ENCODE peak calls at places on chromosome 14, in six cellular contexts. W, P, V, O, C and S are unnamed samples. For H3K4me1, the result is how much of the 10 kb centered on the place peaks cover.

GRCh38 chr14:94102768-94103482 is 7.6 kb upstream of the IFI27 start:
- DNase-seq in V (no peak), P (no peak), O (no peak), C (no peak), W (no peak), S (no peak)

GRCh38 chr14:21268612-21269251 is 510 bp downstream of the HNRNPC start:
- DNase-seq in O (no peak), W (peak), V (no peak), C (peak), P (no peak), S (peak)

GRCh38 chr14:75418779-75419768 is 8.7 kb upstream of the JDP2 start:
- DNase-seq in V (no peak), P (no peak), W (peak), O (peak), C (no peak), S (peak)

GRCh38 chr14:105084741-105085571 is 19.7 kb upstream of the GPR132 start:
- DNase-seq in P (no peak), V (peak), O (no peak), C (no peak), W (no peak), S (no peak)

GRCh38 chr14:68651075-68651474 is 141.8 kb downstream of the ZFP36L1 start:
- DNase-seq in P (no peak), V (no peak), W (no peak), C (no peak), O (no peak), S (no peak)

GRCh38 chr14:93857081-93857480 is 68.8 kb upstream of the PRIMA1 start:
- DNase-seq in W (no peak), O (no peak), V (no peak), P (no peak), C (no peak), S (no peak)

GRCh38 chr14:65019944-65020566 is 33.4 kb downstream of the FNTB start:
- DNase-seq in P (peak), W (peak), O (peak), V (peak), C (peak), S (peak)

GRCh38 chr14:93430319-93430801 is 379 bp upstream of the UNC79 start:
- DNase-seq in V (peak), W (no peak), C (no peak), P (no peak), O (peak), S (peak)

GRCh38 chr14:37824936-37825698 is 229.7 kb downstream of the TTC6 start:
- DNase-seq in P (no peak), W (no peak), C (peak), O (no peak), V (no peak), S (no peak)

GRCh38 chr14:20387577-20387976 is 25.7 kb downstream of the TEP1 start:
- DNase-seq in P (no peak), C (no peak), O (no peak), W (no peak), V (no peak), S (no peak)

GRCh38 chr14:53411110-53411509 is 258.0 kb upstream of the DDHD1 start:
- DNase-seq in O (no peak), C (peak), W (no peak), P (no peak), V (peak), S (no peak)

GRCh38 chr14:95505030-95505589 is 11.3 kb downstream of the SYNE3 start:
- DNase-seq in P (no peak), W (no peak), O (no peak), C (no peak), V (no peak), S (no peak)

GRCh38 chr14:105876829-105877228 is 350.4 kb downstream of the TMEM121 start:
- DNase-seq in O (no peak), W (no peak), C (no peak), V (no peak), P (no peak), S (no peak)

GRCh38 chr14:67934087-67934486 is 114.5 kb downstream of the RAD51B start:
- DNase-seq in V (no peak), W (peak), O (peak), P (peak), C (peak), S (peak)

GRCh38 chr14:65301862-65302539 is 110.5 kb upstream of the FUT8 start:
- DNase-seq in V (no peak), W (peak), P (no peak), O (no peak), C (no peak), S (no peak)

GRCh38 chr14:85625925-85626585 is 96.1 kb downstream of the FLRT2 start:
- DNase-seq in P (no peak), C (no peak), V (peak), O (no peak), W (no peak), S (no peak)

GRCh38 chr14:81161749-81162148 is 59.0 kb downstream of the GTF2A1 start:
- DNase-seq in O (no peak), P (no peak), W (no peak), V (peak), C (no peak), S (no peak)

GRCh38 chr14:81166126-81166525 is 54.6 kb downstream of the GTF2A1 start:
- DNase-seq in O (no peak), W (no peak), V (no peak), P (no peak), C (no peak), S (no peak)

GRCh38 chr14:81165188-81165587 is 55.6 kb downstream of the GTF2A1 start:
- DNase-seq in P (no peak), C (no peak), V (no peak), O (no peak), W (no peak), S (no peak)

GRCh38 chr14:81162941-81163340 is 57.8 kb downstream of the GTF2A1 start:
- DNase-seq in W (no peak), O (no peak), P (no peak), C (no peak), V (no peak), S (no peak)

DNA sequence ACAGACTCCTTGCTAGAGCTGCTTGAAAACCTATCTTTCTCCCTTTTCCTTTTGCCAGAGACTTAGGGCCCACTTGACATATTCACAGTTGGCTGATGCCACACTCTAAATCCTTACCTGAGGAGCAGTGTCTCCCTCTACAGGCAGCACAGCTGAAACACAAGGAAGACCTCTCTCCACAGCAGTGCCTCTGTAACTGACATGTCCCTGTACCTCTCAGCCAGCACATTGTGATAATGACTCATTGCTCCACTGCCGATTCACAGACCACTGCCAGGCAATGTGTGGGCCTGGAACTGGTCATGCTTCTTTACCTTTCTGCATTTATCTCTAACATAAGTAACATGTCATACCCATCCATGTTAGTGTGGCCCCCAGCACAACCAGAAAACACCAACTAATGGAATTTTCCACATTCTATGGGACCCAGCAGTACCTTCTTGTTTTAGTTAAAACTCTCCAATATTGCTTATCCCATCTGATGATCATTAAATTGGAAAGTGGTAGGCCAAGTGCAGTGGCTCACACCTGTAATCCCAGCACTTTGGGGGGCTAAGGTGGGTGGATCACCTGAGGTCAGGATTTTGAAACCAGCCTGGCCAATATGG is 56.5 kb downstream of the GTF2A1 start:
- DNase-seq in V (peak), W (peak), P (peak), C (peak), O (peak), S (peak)
- H2AFZ ChIP-seq in V (no peak), W (peak), P (no peak), C (no peak), O (no peak), S (no peak)

DNA sequence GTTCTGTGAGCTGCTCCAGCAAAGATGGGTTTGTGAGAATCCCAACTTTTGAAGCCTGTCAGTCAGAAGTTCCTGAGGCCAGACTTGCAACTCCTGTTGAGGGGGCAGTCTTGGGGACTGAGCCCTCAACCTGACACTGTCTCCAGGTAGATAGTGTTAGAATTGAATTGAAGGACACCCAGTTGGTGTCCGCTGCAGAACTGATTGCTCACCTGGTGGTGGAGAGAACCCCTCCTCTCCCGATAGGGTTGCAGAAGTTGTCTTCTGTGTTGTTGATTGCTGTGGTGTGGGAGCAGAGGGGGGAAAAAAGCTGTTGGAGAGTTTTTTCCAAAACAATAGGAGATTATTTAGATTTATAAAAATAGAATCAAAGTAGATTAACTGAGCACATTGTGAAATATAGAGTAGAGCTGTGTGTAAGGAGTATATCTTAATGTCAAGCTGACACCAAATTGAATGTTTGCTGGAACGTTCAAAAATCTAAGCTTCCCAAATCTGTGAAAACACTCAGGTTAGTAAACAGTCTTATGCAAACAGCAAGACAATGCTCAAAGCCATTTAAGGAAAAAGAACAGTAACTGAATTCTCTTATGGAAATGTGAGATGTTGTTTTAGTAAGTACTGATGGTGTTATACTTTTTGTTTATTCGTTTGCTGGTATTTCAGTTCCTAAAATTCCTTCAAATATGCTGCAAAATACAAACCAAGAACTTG is 18.6 kb downstream of the HIF1A start:
- DNase-seq in P (no peak), W (no peak), C (no peak), O (no peak), V (no peak), S (no peak)
- H3K4me1 ChIP-seq in P (half or more), W (under half), C (under half), O (under half), V (half or more), S (under half)

GRCh38 chr14:24122971-24123370 is 7.5 kb upstream of the FITM1 start:
- DNase-seq in O (no peak), W (no peak), C (no peak), V (no peak), P (no peak), S (no peak)

GRCh38 chr14:24121210-24121609 is 6.5 kb upstream of the NRL start:
- DNase-seq in W (no peak), C (no peak), P (no peak), V (no peak), O (no peak), S (no peak)

GRCh38 chr14:24127673-24128072 is 2.8 kb upstream of the FITM1 start:
- DNase-seq in W (no peak), O (no peak), P (no peak), C (no peak), V (no peak), S (no peak)

GRCh38 chr14:24119691-24120090 is 4.9 kb upstream of the NRL start:
- DNase-seq in P (no peak), W (no peak), V (no peak), O (no peak), C (no peak), S (no peak)

GRCh38 chr14:24123465-24124417 is 6.7 kb upstream of the FITM1 start:
- DNase-seq in V (no peak), O (no peak), P (no peak), C (no peak), W (no peak), S (no peak)
- H2AFZ ChIP-seq in V (no peak), O (no peak), P (no peak), C (no peak), W (no peak), S (no peak)

GRCh38 chr14:99234366-99234765 is 37.6 kb downstream of the BCL11B start:
- DNase-seq in O (no peak), V (no peak), P (no peak), C (no peak), W (no peak), S (no peak)
- H3K4me1 ChIP-seq in O (under half), V (under half), P (under half), C (under half), W (under half), S (under half)

DNA sequence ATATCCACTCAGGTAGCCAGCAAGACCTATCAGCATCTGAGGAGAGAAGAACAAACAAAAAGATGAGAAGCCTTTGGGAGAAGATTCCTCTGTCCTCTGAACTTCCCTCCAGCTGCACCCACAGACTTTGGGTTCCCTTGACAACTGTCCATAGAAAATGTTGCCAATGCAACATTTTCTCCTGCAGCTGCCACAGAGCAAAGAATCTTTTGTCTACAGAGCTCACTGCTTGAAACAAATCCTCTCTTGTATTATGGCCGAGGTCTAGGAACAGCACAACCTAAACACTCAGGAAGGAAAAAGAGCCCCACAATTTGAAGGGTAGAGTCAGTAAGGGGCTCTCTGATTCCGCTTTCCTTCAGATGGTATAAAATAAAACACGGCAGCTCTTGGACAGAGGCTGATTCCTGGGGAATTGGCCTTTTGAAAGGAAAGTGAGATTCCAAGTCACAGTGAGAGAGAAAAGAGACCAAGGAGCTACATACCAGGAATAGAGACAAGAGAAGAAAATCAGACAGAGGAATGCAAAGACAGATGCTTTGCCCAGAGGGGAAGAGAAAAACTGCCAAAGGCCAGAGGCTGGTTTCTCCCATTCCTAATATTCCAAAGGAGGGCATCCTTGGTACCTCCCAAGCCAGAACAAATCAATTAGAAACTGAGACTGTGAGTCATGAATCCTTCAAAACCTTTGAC is 14.1 kb downstream of the POMT2 start:
- DNase-seq in V (no peak), C (peak), P (no peak), O (no peak), W (no peak), S (no peak)
- H2AFZ ChIP-seq in V (peak), C (no peak), P (no peak), O (no peak), W (no peak), S (peak)

GRCh38 chr14:86714153-86714552 is 1184.2 kb downstream of the FLRT2 start:
- DNase-seq in V (no peak), P (no peak), O (no peak), C (no peak), W (no peak), S (no peak)
- H3K4me1 ChIP-seq in V (under half), P (under half), O (under half), C (under half), W (under half), S (under half)